ENCODE peak calls at places on chromosomes 2 and 18, in ten cellular contexts. H is Panc1; T is CD4-positive, CD25-positive, alpha-beta regulatory T cell; W is CD8-positive, alpha-beta T cell; P is heart left ventricle; L is pancreas; N is aorta; Y is PC-3; Q is IMR-90; Z is lower lobe of right lung. U is an unnamed sample.

GRCh38 chr2:26585100-26585499 is 56.1 kb downstream of the CIB4 start:
- ATAC-seq in L (no peak), W (no peak), T (no peak), Q (no peak), Z (no peak), P (no peak), N (no peak), Y (no peak), H (no peak), U (no peak)

GRCh38 chr18:21489119-21489750 is 111.3 kb downstream of the ESCO1 start:
- ATAC-seq in T (no peak), P (no peak), Y (peak), Z (peak), W (no peak), L (no peak), N (peak), H (peak), Q (peak), U (no peak)

GRCh38 chr2:59804662-59805258 is 748.7 kb downstream of the BCL11A start:
- ATAC-seq in Q (no peak), H (no peak), Y (no peak), Z (no peak), L (no peak), P (no peak), T (no peak), N (no peak), W (no peak), U (no peak)

GRCh38 chr2:174040417-174040701 is 75.2 kb upstream of the SP3 start:
- ATAC-seq in P (no peak), N (no peak), L (no peak), T (no peak), H (no peak), Q (no peak), Z (no peak), Y (no peak), W (no peak), U (no peak)

GRCh38 chr2:203824057-203824456 is 43.5 kb upstream of the CTLA4 start:
- ATAC-seq in L (no peak), P (no peak), N (no peak), Y (no peak), Q (no peak), H (no peak), T (no peak), Z (no peak), W (no peak), U (no peak)

GRCh38 chr18:58453167-58453804 is 175.6 kb downstream of the ALPK2 start:
- ATAC-seq in H (no peak), N (no peak), Y (no peak), W (no peak), T (no peak), Q (no peak), L (no peak), Z (no peak), P (no peak), U (no peak)

GRCh38 chr18:13161276-13161899 is 57.2 kb upstream of the LDLRAD4 start:
- ATAC-seq in Q (no peak), T (no peak), W (no peak), Z (no peak), P (no peak), H (no peak), N (no peak), Y (no peak), L (no peak), U (no peak)

GRCh38 chr2:141554810-141555209 is 576.0 kb downstream of the LRP1B start:
- ATAC-seq in W (no peak), Q (peak), Y (peak), H (peak), L (no peak), Z (peak), N (no peak), T (no peak), P (no peak), U (no peak)

GRCh38 chr2:238169708-238170251 is 11.0 kb downstream of the ERFE start:
- ATAC-seq in L (peak), Z (peak), Y (peak), H (peak), N (peak), Q (peak), T (no peak), W (no peak), P (no peak), U (peak)

GRCh38 chr2:181128199-181128598 is 147.8 kb downstream of the UBE2E3 start:
- ATAC-seq in Q (no peak), L (no peak), N (no peak), T (no peak), H (no peak), Z (no peak), P (no peak), W (no peak), Y (no peak), U (no peak)

GRCh38 chr2:191152841-191153240 is 2.0 kb upstream of the STAT4 start:
- ATAC-seq in Y (no peak), L (no peak), T (no peak), Z (no peak), N (no peak), H (no peak), W (no peak), P (peak), Q (peak), U (no peak)

GRCh38 chr18:8871484-8871883 is 166.1 kb downstream of the MTCL1 start:
- ATAC-seq in Z (no peak), H (no peak), Y (peak), W (no peak), N (no peak), P (no peak), L (no peak), Q (no peak), T (no peak), U (no peak)

GRCh38 chr2:220277445-220277960 is 650.1 kb downstream of the SLC4A3 start:
- ATAC-seq in N (peak), T (no peak), W (no peak), H (peak), L (peak), Q (peak), P (no peak), Y (peak), Z (peak), U (peak)

GRCh38 chr18:13917401-13917800 is 2.1 kb upstream of the MC2R start:
- ATAC-seq in Z (no peak), H (no peak), P (no peak), L (no peak), N (no peak), Y (no peak), T (no peak), Q (no peak), W (no peak), U (no peak)

GRCh38 chr18:13211537-13211936 is 7.0 kb upstream of the LDLRAD4 start:
- ATAC-seq in Y (no peak), P (no peak), W (no peak), L (no peak), T (no peak), N (no peak), H (no peak), Q (no peak), Z (peak), U (no peak)

GRCh38 chr18:50507120-50507590 is 52.7 kb upstream of the MAPK4 start:
- ATAC-seq in N (peak), L (peak), H (no peak), Z (peak), T (no peak), P (peak), W (no peak), Q (no peak), Y (peak), U (peak)

GRCh38 chr2:74168739-74169138 is 9.9 kb downstream of the MOB1A start:
- ATAC-seq in P (no peak), N (no peak), L (no peak), Y (no peak), Z (no peak), H (no peak), W (no peak), T (no peak), Q (no peak), U (no peak)

GRCh38 chr18:8095947-8096570 is 513.2 kb upstream of the RAB12 start:
- ATAC-seq in Q (no peak), H (no peak), Z (peak), Y (no peak), W (no peak), L (no peak), T (no peak), N (no peak), P (no peak), U (no peak)

GRCh38 chr2:134197445-134197844 is 56.4 kb upstream of the MGAT5 start:
- ATAC-seq in H (no peak), Y (no peak), T (no peak), L (no peak), Q (no peak), N (no peak), P (no peak), Z (no peak), W (no peak), U (no peak)

DNA sequence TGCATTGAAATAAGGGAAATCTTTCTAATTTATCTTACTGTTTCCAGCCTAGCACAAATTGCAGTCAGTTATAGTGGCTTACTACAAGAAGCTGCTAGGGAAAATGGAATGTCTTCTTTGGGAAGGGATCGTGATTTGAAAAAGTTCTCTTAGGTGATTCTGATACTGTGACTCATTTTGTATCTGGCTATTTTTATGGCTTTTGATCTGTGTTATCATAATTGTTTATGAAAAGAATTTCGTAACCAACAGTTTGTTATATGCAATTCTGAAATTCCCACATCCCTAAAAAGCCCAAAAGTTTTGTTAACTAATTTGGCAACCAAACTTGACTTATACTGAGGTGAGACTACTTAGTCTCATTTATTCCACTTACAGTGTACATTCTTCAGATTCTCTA is 12.4 kb downstream of the PTPN4 start:
- ATAC-seq in N (no peak), H (no peak), Z (no peak), P (no peak), W (no peak), Q (peak), L (no peak), T (no peak), Y (no peak), U (no peak)
- H3K27ac ChIP-seq in N (no peak), H (no peak), Z (no peak), P (no peak), W (no peak), Q (no peak), L (no peak), T (no peak), Y (no peak), U (no peak)

DNA sequence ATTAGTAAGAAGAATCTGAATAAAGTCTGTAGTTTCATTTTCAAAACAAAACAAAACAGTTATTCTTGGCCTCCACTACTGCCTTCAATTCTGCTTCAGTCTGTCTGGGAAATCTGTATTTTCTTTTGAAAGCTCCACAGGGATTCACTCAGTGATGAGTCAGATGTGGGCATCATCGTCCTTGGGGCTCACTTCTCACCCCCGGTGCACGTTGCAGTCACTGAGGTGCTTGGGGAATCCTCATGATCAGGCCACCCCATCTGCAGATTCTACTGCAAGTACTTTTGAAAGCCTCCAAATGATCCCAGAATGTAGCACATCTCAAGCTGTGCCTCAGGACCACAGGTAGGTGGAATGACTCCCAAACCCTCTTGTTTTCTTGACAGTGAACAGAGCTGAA is 34.3 kb downstream of the LPIN2 start:
- ATAC-seq in W (peak), Z (no peak), N (peak), H (no peak), Q (peak), Y (peak), L (no peak), T (no peak), P (no peak), U (no peak)
- H3K4me3 ChIP-seq in W (peak), Z (no peak), N (no peak), H (peak), Q (peak), Y (no peak), L (no peak), T (peak), P (no peak), U (no peak)

GRCh38 chr18:37277753-37278152 is 287.8 kb downstream of the CELF4 start:
- ATAC-seq in Z (no peak), N (no peak), L (no peak), W (no peak), H (no peak), P (no peak), Y (no peak), T (no peak), Q (no peak), U (no peak)
- H3K27ac ChIP-seq in Z (no peak), N (no peak), L (no peak), W (no peak), H (no peak), P (no peak), Y (no peak), T (no peak), Q (no peak), U (no peak)

GRCh38 chr2:11482473-11483031 is 16.6 kb upstream of the E2F6 start:
- ATAC-seq in P (no peak), Y (peak), L (peak), H (peak), N (peak), T (no peak), Z (peak), Q (peak), W (no peak), U (peak)
- H3K4me3 ChIP-seq in P (peak), Y (peak), L (peak), H (peak), N (no peak), T (no peak), Z (peak), Q (peak), W (no peak), U (peak)

GRCh38 chr2:175404839-175405238 is 223.3 kb upstream of the ATP5MC3 start:
- ATAC-seq in Y (no peak), P (no peak), Q (no peak), W (no peak), Z (no peak), T (no peak), N (no peak), L (no peak), H (no peak), U (no peak)
- H3K27ac ChIP-seq in Y (no peak), P (no peak), Q (no peak), W (no peak), Z (no peak), T (no peak), N (no peak), L (no peak), H (no peak), U (no peak)

GRCh38 chr2:9249036-9249800 is 42.6 kb downstream of the ASAP2 start:
- ATAC-seq in P (no peak), T (no peak), W (no peak), Q (peak), Y (peak), L (no peak), Z (peak), H (peak), N (peak), U (no peak)
- H3K4me3 ChIP-seq in P (no peak), T (no peak), W (no peak), Q (no peak), Y (no peak), L (no peak), Z (no peak), H (peak), N (no peak), U (no peak)

U was measured in gastroesophageal sphincter.